ENCODE peak calls at places on chromosomes 6 and 20, in five cellular contexts. R is transverse colon, X is WERI-Rb-1, V is uterus, E is heart left ventricle. L is an unnamed sample.

GRCh38 chr6:164167873-164168405 is 753.4 kb downstream of the QKI start:
- DNase-seq in R (no peak), X (no peak), V (no peak), E (no peak), L (no peak)

GRCh38 chr6:159098636-159099106 is 53.9 kb upstream of the TAGAP start:
- DNase-seq in R (no peak), X (no peak), V (no peak), E (no peak), L (no peak)

GRCh38 chr6:11614534-11615213 is 77.1 kb downstream of the TMEM170B start:
- DNase-seq in R (no peak), X (no peak), V (no peak), E (no peak), L (no peak)

GRCh38 chr6:17130786-17131185 is 28.9 kb downstream of the STMND1 start:
- DNase-seq in R (no peak), X (no peak), V (no peak), E (no peak), L (no peak)

GRCh38 chr20:43941476-43942212 is 27.0 kb downstream of the TOX2 start:
- DNase-seq in R (peak; percentile 27), X (no peak), V (no peak), E (no peak), L (no peak)

GRCh38 chr20:63080411-63080810 is 73.6 kb upstream of the BHLHE23 start:
- DNase-seq in R (no peak), X (no peak), V (no peak), E (no peak), L (peak; percentile 52)

GRCh38 chr6:75296811-75297779 is 12.5 kb upstream of the TMEM30A start:
- DNase-seq in R (no peak), X (no peak), V (no peak), E (no peak), L (no peak)

GRCh38 chr20:46130534-46130933 is 12.4 kb downstream of the CD40 start:
- DNase-seq in R (no peak), X (no peak), V (no peak), E (no peak), L (peak; percentile 47)

GRCh38 chr6:107409942-107410341 is 49.4 kb downstream of the PDSS2 start:
- DNase-seq in R (no peak), X (no peak), V (no peak), E (no peak), L (no peak)

GRCh38 chr6:153012856-153013255 is 10.3 kb upstream of the MTRF1L start:
- DNase-seq in R (no peak), X (no peak), V (no peak), E (no peak), L (no peak)

GRCh38 chr6:399785-400517 is 8.4 kb downstream of the IRF4 start:
- DNase-seq in R (no peak), X (no peak), V (no peak), E (no peak), L (no peak)

GRCh38 chr6:79170431-79170830 is 64.1 kb downstream of the HMGN3 start:
- DNase-seq in R (no peak), X (no peak), V (no peak), E (no peak), L (no peak)

GRCh38 chr6:52992980-52993379 is 2.1 kb downstream of the GSTA4 start:
- DNase-seq in R (no peak), X (no peak), V (no peak), E (no peak), L (no peak)

GRCh38 chr6:169253341-169253740 is 305 bp downstream of the THBS2 start:
- DNase-seq in R (no peak), X (no peak), V (no peak), E (no peak), L (peak; percentile 38)

GRCh38 chr6:55281215-55281614 is 46.1 kb upstream of the GFRAL start:
- DNase-seq in R (no peak), X (no peak), V (no peak), E (no peak), L (no peak)

GRCh38 chr6:158803733-158804143 is 15.4 kb downstream of the EZR start:
- DNase-seq in R (no peak), X (no peak), V (no peak), E (no peak), L (no peak)

GRCh38 chr6:157885876-157886275 is 62.8 kb downstream of the SNX9 start:
- DNase-seq in R (no peak), X (no peak), V (no peak), E (no peak), L (no peak)

GRCh38 chr6:90660971-90661370 is 74.1 kb upstream of the MAP3K7 start:
- DNase-seq in R (no peak), X (no peak), V (no peak), E (no peak), L (no peak)

GRCh38 chr6:62150048-62150663 is 135.9 kb downstream of the KHDRBS2 start:
- DNase-seq in R (no peak), X (no peak), V (no peak), E (no peak), L (no peak)

GRCh38 chr6:3090013-3090412 is 21.7 kb downstream of the RIPK1 start:
- DNase-seq in R (no peak), X (peak; percentile 62), V (no peak), E (no peak), L (no peak)

GRCh38 chr20:14189794-14190402 is 147.5 kb downstream of the FLRT3 start:
- DNase-seq in R (no peak), X (no peak), V (no peak), E (no peak), L (no peak)

GRCh38 chr20:44594730-44595129 is 12.4 kb downstream of the PKIG start:
- DNase-seq in R (no peak), X (no peak), V (no peak), E (peak; percentile 60), L (no peak)

GRCh38 chr20:20489054-20489453 is 121.2 kb downstream of the INSM1 start:
- DNase-seq in R (no peak), X (no peak), V (no peak), E (no peak), L (no peak)

GRCh38 chr6:32819729-32820128 is 2.9 kb upstream of the HLA-DOB start:
- DNase-seq in R (no peak), X (no peak), V (no peak), E (no peak), L (no peak)

GRCh38 chr6:162344935-162345599 is 382.5 kb downstream of the PRKN start:
- DNase-seq in R (no peak), X (no peak), V (no peak), E (no peak), L (no peak)

GRCh38 chr6:38586992-38587391 is 52.7 kb downstream of the BTBD9 start:
- DNase-seq in R (no peak), X (no peak), V (no peak), E (no peak), L (no peak)

GRCh38 chr6:26597821-26598220 is 1.1 kb downstream of the ABT1 start:
- DNase-seq in R (no peak), X (no peak), V (no peak), E (no peak), L (no peak)
- H3K27ac ChIP-seq in R (peak overlapping the region; percentile 89), X (no peak overlapping the region), V (no peak overlapping the region), E (no peak overlapping the region), L (no peak overlapping the region)

GRCh38 chr6:42960243-42961019 is at the start of gene GNMT:
- DNase-seq in R (peak; percentile 82), X (peak; percentile 88), V (peak; percentile 38), E (peak; percentile 35), L (peak; percentile 92)
- TF ChIP-seq CTCF in R (no peak), X (peak; percentile 12), V (no peak), E (no peak), L (no peak)

GRCh38 chr20:36106606-36107005 is 47.9 kb upstream of the EPB41L1 start:
- DNase-seq in R (no peak), X (no peak), V (no peak), E (no peak), L (no peak)
- H3K27ac ChIP-seq in R (peak overlapping the region; percentile 82), X (no peak overlapping the region), V (no peak overlapping the region), E (no peak overlapping the region), L (no peak overlapping the region)

DNA sequence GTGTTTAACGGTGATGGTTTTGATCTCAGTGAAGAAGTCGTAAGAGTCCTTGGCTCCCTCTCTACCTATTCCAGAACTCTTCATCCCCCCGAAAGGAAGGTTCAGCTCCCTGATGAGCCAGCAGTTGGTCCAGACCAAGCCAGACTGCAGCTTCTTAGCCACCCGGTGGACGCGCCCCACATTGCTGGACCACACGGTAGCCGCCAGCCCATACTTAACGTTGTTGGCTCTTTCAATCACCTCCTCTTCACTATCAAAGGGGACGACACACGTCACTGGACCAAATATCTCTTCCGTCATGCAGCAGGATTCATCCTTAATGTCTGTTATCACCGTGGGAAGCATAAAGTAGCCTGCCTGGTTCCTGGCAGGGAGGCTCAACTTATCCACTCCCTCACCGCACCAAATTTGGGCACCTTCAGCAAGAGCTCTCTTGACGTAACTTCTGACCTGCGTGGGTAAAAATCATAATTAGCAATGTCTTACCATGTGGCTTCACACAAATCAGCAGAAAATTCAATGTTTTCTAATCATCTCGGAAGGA is 31.4 kb downstream of the ALDH8A1 start:
- DNase-seq in R (no peak), X (no peak), V (no peak), E (no peak), L (no peak)
- TF ChIP-seq CTCF in R (no peak), X (no peak), V (no peak), E (no peak), L (no peak)

DNA sequence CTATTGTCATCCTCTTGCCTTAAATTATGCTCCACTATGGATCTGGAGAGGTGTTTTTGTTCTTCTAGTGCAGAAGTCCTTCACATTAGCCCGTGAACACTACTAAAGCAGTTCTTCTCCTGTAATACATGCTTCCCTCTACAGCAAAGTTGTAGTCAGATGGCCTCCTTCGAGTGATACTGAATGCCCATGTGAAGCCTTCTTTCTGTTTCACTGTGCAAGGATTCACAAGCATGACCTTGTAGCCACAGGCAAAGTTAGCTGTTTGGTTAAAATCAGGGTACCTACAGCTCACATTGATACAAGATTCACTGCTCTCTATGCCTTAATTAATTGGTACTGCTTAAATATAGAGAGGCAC is 47.6 kb downstream of the ARHGAP18 start:
- DNase-seq in R (no peak), X (no peak), V (no peak), E (no peak), L (no peak)
- H3K27ac ChIP-seq in R (no peak overlapping the region), X (no peak overlapping the region), V (no peak overlapping the region), E (no peak overlapping the region), L (no peak overlapping the region)

GRCh38 chr20:49276201-49276894 is 1.5 kb downstream of the ZNFX1 start:
- DNase-seq in R (peak; percentile 14), X (no peak), V (no peak), E (peak; percentile 49), L (no peak)
- TF ChIP-seq CTCF in R (no peak), X (no peak), V (no peak), E (no peak), L (no peak)